ENCODE peak calls at places on chromosomes 12 and 14, in nine cellular contexts. H, W, Z, Y, O, C, R, V and E are unnamed samples.
A peak's percentile ranks its signal among the peaks of the same experiment; 100 is the strongest.

GRCh38 chr14:104875811-104876210 is 10.7 kb downstream of the CEP170B start:
- DNase-seq in H (peak; percentile 42), W (no peak), Z (no peak), Y (no peak), O (no peak), C (peak; percentile 73), R (no peak), V (no peak), E (no peak)

GRCh38 chr14:75577724-75578098 is 709 bp upstream of the FLVCR2 start:
- DNase-seq in H (peak; percentile 90), W (peak; percentile 86), Z (peak; percentile 73), Y (peak; percentile 90), O (peak; percentile 87), C (no peak), R (peak; percentile 75), V (peak; percentile 95), E (peak; percentile 77)

GRCh38 chr14:71444030-71444822 is 488.0 kb upstream of the RGS6 start:
- DNase-seq in H (no peak), W (no peak), Z (no peak), Y (no peak), O (no peak), C (no peak), R (no peak), V (no peak), E (no peak)

GRCh38 chr14:106286697-106287290 is 760.4 kb downstream of the TMEM121 start:
- DNase-seq in H (no peak), W (peak; percentile 7), Z (no peak), Y (no peak), O (no peak), C (peak; percentile 73), R (no peak), V (no peak), E (no peak)

GRCh38 chr12:27185234-27186045 is 58.6 kb upstream of the STK38L start:
- DNase-seq in H (no peak), W (no peak), Z (no peak), Y (no peak), O (no peak), C (no peak), R (no peak), V (no peak), E (no peak)

GRCh38 chr14:74275265-74275841 is 27.4 kb downstream of the ABCD4 start:
- DNase-seq in H (peak; percentile 51), W (peak; percentile 24), Z (no peak), Y (no peak), O (no peak), C (no peak), R (no peak), V (no peak), E (peak; percentile 26)

GRCh38 chr14:104460920-104461651 is 118.5 kb upstream of the C14orf180 start:
- DNase-seq in H (no peak), W (no peak), Z (no peak), Y (peak; percentile 88), O (peak; percentile 40), C (peak; percentile 79), R (no peak), V (peak; percentile 82), E (no peak)

GRCh38 chr12:119869720-119870119 is 7.4 kb downstream of the CIT start:
- DNase-seq in H (no peak), W (peak; percentile 77), Z (no peak), Y (no peak), O (no peak), C (no peak), R (no peak), V (no peak), E (peak; percentile 81)

GRCh38 chr14:30608533-30609006 is 13.5 kb upstream of the SCFD1 start:
- DNase-seq in H (no peak), W (peak; percentile 29), Z (no peak), Y (no peak), O (no peak), C (no peak), R (no peak), V (no peak), E (peak; percentile 3)

GRCh38 chr12:58140395-58140794 is 199.0 kb downstream of the ATP23 start:
- DNase-seq in H (no peak), W (no peak), Z (no peak), Y (no peak), O (no peak), C (no peak), R (no peak), V (no peak), E (no peak)

GRCh38 chr14:43894534-43894933 is 612.5 kb downstream of the FSCB start:
- DNase-seq in H (no peak), W (peak; percentile 17), Z (no peak), Y (no peak), O (no peak), C (no peak), R (no peak), V (no peak), E (peak; percentile 56)

GRCh38 chr14:38143651-38144505 is 63.8 kb upstream of the SSTR1 start:
- DNase-seq in H (no peak), W (no peak), Z (no peak), Y (no peak), O (no peak), C (no peak), R (no peak), V (no peak), E (no peak)

GRCh38 chr12:23204933-23205778 is 580.2 kb downstream of the ETNK1 start:
- DNase-seq in H (no peak), W (peak; percentile 57), Z (peak; percentile 54), Y (no peak), O (no peak), C (no peak), R (peak; percentile 5), V (no peak), E (peak; percentile 64)

DNA sequence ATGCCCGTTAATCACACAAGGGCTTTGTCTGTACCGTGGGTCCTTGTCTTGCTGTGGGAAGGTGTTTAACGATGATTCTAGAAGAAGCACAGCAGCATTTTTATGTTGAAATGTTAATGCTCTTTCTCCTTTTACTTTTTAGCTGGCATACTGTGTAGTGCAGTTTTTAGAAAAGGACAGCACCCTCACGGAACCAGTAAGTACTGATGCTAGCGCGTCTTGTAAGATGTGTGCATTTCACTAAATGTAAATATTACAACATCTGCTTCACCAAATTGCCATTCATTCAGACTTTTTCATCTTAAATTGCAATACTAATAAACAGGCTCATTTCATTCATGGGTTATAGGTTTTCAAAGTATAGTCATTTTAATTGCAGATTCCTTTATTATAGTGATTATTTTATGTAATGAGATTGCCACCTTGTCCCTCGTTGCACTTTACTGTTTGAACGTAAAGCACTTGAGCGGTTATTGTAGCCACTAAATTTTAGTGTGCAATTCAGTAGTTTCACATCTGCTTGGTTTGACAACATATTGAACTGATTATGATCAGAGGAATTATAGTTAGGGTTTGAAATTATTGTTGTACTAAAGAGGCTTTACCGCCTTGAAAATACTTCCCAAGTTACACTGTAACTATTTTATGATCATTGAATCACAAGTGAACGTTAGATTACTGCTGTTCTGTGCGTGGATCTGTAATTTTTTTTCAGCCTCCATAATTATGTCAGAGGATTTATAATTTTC is 69.8 kb upstream of the DYNC1H1 start:
- DNase-seq in H (no peak), W (no peak), Z (no peak), Y (no peak), O (no peak), C (no peak), R (no peak), V (no peak), E (no peak)
- TF ChIP-seq POLR2A in H (no peak), W (no peak), Z (no peak), Y (no peak), O (no peak), C (no peak), R (no peak), V (no peak), E (no peak)

DNA sequence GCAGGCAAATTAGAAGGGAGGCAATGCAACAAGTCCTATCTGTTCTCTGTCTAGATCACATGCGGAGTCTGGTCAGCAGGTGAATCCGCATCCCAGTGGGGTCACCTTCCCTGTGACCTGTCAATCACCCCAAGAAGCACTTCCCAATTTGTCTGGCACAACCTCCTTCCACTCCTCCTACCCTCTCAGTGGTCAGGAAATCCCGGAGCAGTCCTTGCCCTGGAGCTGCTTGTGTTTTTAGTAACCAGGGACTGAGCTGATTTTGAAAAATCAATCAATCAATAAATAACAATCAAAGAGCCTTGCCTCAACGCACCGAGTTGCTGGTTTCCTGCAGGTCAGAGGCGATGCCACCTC is 572 bp upstream of the ACSS3 start:
- DNase-seq in H (no peak), W (no peak), Z (peak; percentile 79), Y (peak; percentile 53), O (no peak), C (no peak), R (no peak), V (no peak), E (no peak)
- TF ChIP-seq POLR2A in H (no peak), W (no peak), Z (peak; percentile 17), Y (no peak), O (no peak), C (no peak), R (no peak), V (no peak), E (no peak)

GRCh38 chr14:69763761-69764510 is 3.0 kb upstream of the SRSF5 start:
- DNase-seq in H (no peak), W (no peak), Z (no peak), Y (no peak), O (no peak), C (no peak), R (no peak), V (no peak), E (no peak)

GRCh38 chr14:69769623-69770022 is 2.7 kb downstream of the SRSF5 start:
- DNase-seq in H (no peak), W (no peak), Z (no peak), Y (no peak), O (no peak), C (no peak), R (no peak), V (no peak), E (peak; percentile 21)

GRCh38 chr14:69767369-69767999 is 542 bp downstream of the SRSF5 start:
- DNase-seq in H (peak; percentile 96), W (peak; percentile 88), Z (peak; percentile 80), Y (peak; percentile 95), O (peak; percentile 91), C (peak; percentile 99), R (peak; percentile 77), V (peak; percentile 98), E (peak; percentile 95)

GRCh38 chr14:69768873-69769272 is 1.9 kb downstream of the SRSF5 start:
- DNase-seq in H (no peak), W (no peak), Z (no peak), Y (no peak), O (no peak), C (no peak), R (no peak), V (no peak), E (no peak)

GRCh38 chr14:69766984-69767368 is at the start of gene SRSF5:
- DNase-seq in H (peak; percentile 97), W (peak; percentile 98), Z (peak; percentile 94), Y (peak; percentile 97), O (peak; percentile 97), C (peak; percentile 97), R (peak; percentile 77), V (peak; percentile 99), E (peak; percentile 98)
- TF ChIP-seq POLR2A in H (peak; percentile 80), W (peak; percentile 99), Z (peak; percentile 100), Y (peak; percentile 100), O (peak; percentile 98), C (peak; percentile 96), R (peak; percentile 99), V (peak; percentile 99), E (peak; percentile 100)

DNA sequence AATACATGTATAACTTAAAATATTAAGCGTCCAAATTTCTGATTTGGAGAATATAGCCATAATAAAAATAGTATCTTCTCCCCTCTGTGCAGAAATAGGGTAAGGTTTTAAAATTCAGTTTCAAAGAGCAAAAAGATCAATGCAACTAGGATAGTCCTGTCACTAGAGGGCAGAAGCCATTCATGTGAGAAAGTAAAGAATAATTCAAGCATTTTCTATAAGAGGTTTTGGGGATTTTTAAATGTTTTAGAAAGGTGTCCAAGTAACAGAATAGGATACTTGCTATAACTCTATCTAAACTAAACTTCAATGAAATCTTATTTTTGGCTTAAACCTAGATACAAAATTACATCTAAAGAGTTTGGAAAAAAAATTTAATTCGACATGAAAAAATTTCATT is 50.3 kb downstream of the ADAMTS20 start:
- DNase-seq in H (no peak), W (peak; percentile 33), Z (peak; percentile 3), Y (no peak), O (no peak), C (no peak), R (no peak), V (no peak), E (peak; percentile 5)
- TF ChIP-seq POLR2A in H (no peak), W (no peak), Z (no peak), Y (no peak), O (no peak), C (no peak), R (no peak), V (no peak), E (no peak)